ENCODE peak calls at places on chromosomes 11 and 22, in five cellular contexts. W, A, M, O and P are unnamed samples.

GRCh38 chr11:114058871-114059277 is 637 bp upstream of the ZBTB16 start:
- DNase-seq in W (no peak), A (no peak), M (no peak), O (no peak), P (no peak)

GRCh38 chr11:10233581-10233980 is 60.4 kb downstream of the SBF2 start:
- DNase-seq in W (no peak), A (peak; percentile 33), M (peak; percentile 91), O (peak; percentile 57), P (no peak)

GRCh38 chr11:17790453-17790852 is 55.9 kb downstream of the KCNC1 start:
- DNase-seq in W (no peak), A (no peak), M (peak; percentile 92), O (peak; percentile 77), P (no peak)

GRCh38 chr11:86588566-86589090 is 83.8 kb downstream of the ME3 start:
- DNase-seq in W (no peak), A (no peak), M (no peak), O (no peak), P (no peak)

GRCh38 chr11:61963282-61964057 is 4.0 kb downstream of the FTH1 start:
- DNase-seq in W (no peak), A (no peak), M (peak; percentile 60), O (peak; percentile 48), P (peak; percentile 59)

GRCh38 chr11:35171226-35171625 is 32.3 kb downstream of the CD44 start:
- DNase-seq in W (no peak), A (no peak), M (no peak), O (no peak), P (no peak)

GRCh38 chr11:117097567-117098268 is 510 bp downstream of the SIK3 start:
- DNase-seq in W (peak; percentile 45), A (no peak), M (no peak), O (peak; percentile 33), P (peak; percentile 89)

GRCh38 chr11:9203715-9204311 is 61.3 kb downstream of the DENND5A start:
- DNase-seq in W (no peak), A (no peak), M (no peak), O (no peak), P (no peak)

GRCh38 chr22:37377927-37378326 is 49.4 kb downstream of the ELFN2 start:
- DNase-seq in W (no peak), A (peak; percentile 15), M (no peak), O (no peak), P (no peak)

GRCh38 chr11:66543263-66544107 is 2.4 kb downstream of the ZDHHC24 start:
- DNase-seq in W (peak; percentile 35), A (no peak), M (peak; percentile 57), O (no peak), P (peak; percentile 87)

GRCh38 chr11:7671347-7671746 is 2.0 kb downstream of the CYB5R2 start:
- DNase-seq in W (no peak), A (no peak), M (no peak), O (peak; percentile 41), P (no peak)

GRCh38 chr11:16780698-16781550 is 42.5 kb downstream of the C11orf58 start:
- DNase-seq in W (no peak), A (no peak), M (no peak), O (no peak), P (no peak)

GRCh38 chr11:1160231-1161101 is 2.7 kb downstream of the MUC5AC start:
- DNase-seq in W (no peak), A (no peak), M (no peak), O (no peak), P (peak; percentile 66)

GRCh38 chr22:41919357-41920224 is 4.7 kb upstream of the SHISA8 start:
- DNase-seq in W (peak; percentile 84), A (no peak), M (peak; percentile 11), O (no peak), P (no peak)

DNA sequence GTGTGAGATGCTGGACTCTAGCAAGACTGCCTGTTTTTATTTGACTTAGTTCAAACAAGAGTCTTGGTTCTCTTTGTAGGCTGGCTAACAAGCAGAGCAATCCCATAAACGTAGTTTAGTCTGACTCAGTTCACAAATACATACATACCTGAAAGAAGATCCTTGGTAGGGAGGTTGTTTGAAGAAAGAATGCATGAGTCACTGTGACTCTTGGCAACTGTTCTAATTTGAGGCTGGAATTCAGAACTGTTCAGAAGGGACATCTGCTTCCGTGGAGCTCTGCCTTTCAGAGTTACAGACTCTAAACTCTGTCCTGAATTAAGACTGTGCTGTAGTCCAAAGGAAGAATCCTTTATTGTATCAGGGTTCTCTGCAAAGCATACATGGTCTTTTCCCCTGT is 32.2 kb downstream of the C2CD3 start:
- DNase-seq in W (peak; percentile 48), A (peak; percentile 81), M (peak; percentile 99), O (peak; percentile 100), P (no peak)
- H3K9ac ChIP-seq in W (no peak overlapping the region), A (peak overlapping the region; percentile 39), M (peak overlapping the region; percentile 67), O (peak overlapping the region; percentile 63), P (no peak overlapping the region)

GRCh38 chr22:20214853-20215252 is 53.3 kb downstream of the RTN4R start:
- DNase-seq in W (no peak), A (no peak), M (no peak), O (no peak), P (no peak)
- H3K4me1 ChIP-seq in W (no peaks in the 10 kb centered on the region), A (no peaks in the 10 kb centered on the region), M (no peaks in the 10 kb centered on the region), O (no peaks in the 10 kb centered on the region), P (peaks cover 2% of the 10 kb centered on the region)

DNA sequence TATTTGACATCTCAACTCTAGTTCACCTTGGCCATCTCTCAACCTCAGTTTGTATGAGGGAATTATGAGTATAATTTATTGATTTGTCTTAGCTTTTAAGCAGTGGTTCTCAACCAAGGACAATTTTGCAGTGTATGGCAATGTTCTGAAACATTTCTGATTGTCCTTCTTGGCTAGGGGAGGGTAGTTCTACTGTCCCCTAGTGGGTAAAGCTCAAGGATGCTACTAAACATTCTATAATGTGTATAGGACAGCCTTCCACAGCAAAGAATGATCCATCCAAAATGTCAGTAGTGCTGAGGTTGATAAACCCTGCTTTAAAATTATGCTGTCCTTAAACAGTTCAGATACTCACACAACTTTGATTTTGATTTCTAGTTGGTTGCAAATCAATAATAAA is 78.1 kb upstream of the ALKBH3 start:
- DNase-seq in W (no peak), A (no peak), M (peak; percentile 16), O (peak; percentile 20), P (no peak)
- TF ChIP-seq CTCF in W (no peak), A (peak; percentile 23), M (peak; percentile 47), O (peak; percentile 57), P (no peak)

DNA sequence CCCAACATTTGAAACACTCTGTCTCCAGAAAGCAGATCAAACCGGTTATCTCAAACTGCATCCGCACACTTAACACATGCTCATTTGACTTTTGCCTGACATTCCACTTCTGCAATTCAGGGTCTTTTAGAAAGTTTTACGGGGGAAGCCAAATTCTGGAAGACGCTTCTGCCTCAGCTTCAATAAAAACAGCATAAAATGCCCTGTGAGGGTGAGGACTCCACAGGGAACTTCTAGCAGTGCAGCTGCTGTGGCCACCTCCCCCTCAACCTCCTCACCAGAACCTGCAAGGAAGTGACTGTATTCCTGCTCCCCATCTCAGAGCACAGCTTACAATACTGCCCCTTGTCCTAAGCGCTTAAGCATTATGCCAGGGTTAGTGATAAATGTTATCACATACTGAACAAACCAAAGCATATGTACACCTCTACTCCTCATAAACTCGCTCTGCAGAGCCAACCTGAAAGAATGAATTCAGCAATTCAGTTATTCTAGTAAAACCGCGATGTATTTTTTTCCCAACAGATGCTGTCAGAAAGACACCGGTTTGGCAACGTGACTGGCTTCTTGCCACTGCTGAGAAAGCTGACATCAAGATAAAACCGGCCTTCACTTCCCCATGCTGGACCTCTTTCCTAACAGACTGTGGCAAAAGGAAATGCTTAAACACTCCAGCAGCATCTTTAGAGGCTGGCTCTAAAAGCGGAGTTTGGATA is 52.2 kb downstream of the PRDM10 start:
- DNase-seq in W (peak; percentile 49), A (no peak), M (peak; percentile 65), O (no peak), P (peak; percentile 74)
- H3K9ac ChIP-seq in W (no peak overlapping the region), A (no peak overlapping the region), M (no peak overlapping the region), O (no peak overlapping the region), P (no peak overlapping the region)

DNA sequence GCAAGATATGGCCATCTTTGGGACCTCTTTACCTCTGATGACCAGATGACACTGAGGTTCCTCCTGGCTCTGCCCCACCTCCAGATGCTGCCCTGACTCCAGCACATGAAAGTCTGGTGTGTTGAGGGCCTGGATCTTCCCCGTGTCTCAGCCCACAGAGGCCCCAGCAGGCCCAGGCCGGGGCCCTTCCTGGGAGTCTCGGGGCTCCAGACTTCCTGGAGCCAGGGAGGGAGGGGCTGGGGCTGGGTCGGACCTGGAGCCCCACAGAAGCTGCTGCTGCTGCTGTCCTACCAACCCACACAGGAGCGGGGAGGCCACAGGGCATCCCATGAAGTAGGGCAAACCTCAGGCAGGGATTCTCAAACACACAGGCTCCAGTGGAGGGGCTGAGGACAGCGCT is 32.2 kb upstream of the WNT11 start:
- DNase-seq in W (no peak), A (no peak), M (no peak), O (no peak), P (peak; percentile 53)
- H3K4me1 ChIP-seq in W (no peaks in the 10 kb centered on the region), A (no peaks in the 10 kb centered on the region), M (peaks cover 3% of the 10 kb centered on the region), O (peaks cover 15% of the 10 kb centered on the region), P (peaks cover 5% of the 10 kb centered on the region)

DNA sequence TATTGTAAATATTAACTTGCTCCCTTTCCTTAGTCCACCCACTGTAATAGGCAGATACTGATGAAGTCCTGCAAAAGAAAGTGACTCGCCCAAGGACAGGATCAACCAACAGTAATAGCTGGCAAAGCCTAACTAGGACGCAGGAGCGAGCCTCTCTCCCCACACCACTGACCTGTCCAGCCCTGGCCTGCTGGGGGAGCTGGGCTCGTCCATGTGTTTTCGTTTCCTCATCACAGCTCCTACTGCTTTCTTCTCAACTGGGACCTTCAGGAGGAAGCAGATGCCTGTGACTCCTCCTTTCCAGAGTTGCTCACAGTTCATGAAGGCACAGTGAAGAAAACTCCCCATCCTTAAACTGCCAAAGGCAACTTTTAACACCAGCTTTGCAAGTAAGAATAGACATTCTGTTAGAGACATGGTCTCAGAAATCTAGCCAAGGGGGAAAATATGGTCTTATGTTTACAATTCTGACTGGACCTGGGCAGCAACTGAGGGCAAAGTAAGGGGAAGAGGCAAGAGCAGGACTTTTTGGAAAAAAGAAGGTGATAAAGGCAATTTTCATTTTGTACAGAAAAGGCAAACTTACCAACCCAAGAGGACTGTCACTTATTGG is 11.6 kb upstream of the GPHA2 start:
- DNase-seq in W (no peak), A (no peak), M (no peak), O (no peak), P (no peak)
- TF ChIP-seq CTCF in W (no peak), A (no peak), M (no peak), O (no peak), P (no peak)

GRCh38 chr11:108007819-108008218 is 879 bp upstream of the CUL5 start:
- DNase-seq in W (no peak), A (no peak), M (no peak), O (no peak), P (peak; percentile 72)

GRCh38 chr11:107998761-107999160 is 9.9 kb upstream of the CUL5 start:
- DNase-seq in W (no peak), A (no peak), M (no peak), O (no peak), P (no peak)

GRCh38 chr11:107999759-108000455 is 8.8 kb upstream of the CUL5 start:
- DNase-seq in W (no peak), A (no peak), M (peak; percentile 28), O (peak; percentile 75), P (no peak)

GRCh38 chr11:108003623-108004022 is 5.1 kb upstream of the CUL5 start:
- DNase-seq in W (no peak), A (no peak), M (no peak), O (no peak), P (no peak)

GRCh38 chr11:108002476-108002875 is 6.2 kb upstream of the CUL5 start:
- DNase-seq in W (no peak), A (no peak), M (no peak), O (no peak), P (no peak)
- H3K9ac ChIP-seq in W (no peak overlapping the region), A (no peak overlapping the region), M (no peak overlapping the region), O (no peak overlapping the region), P (no peak overlapping the region)